ENCODE peak calls at places on chromosomes 11 and 22, in eight cellular contexts. B, L, U, Y, A, P, V and Z are unnamed samples.

GRCh38 chr11:91147885-91148284 is 925.0 kb upstream of the CHORDC1 start:
- DNase-seq in L (no peak), A (no peak), V (no peak), Y (no peak), P (no peak), U (no peak), B (no peak), Z (no peak)

GRCh38 chr11:28384418-28384817 is 276.2 kb downstream of the METTL15 start:
- DNase-seq in Y (no peak), A (peak), P (no peak), B (peak), V (no peak), U (no peak), L (peak), Z (no peak)

GRCh38 chr11:109739374-109739773 is 317.4 kb downstream of the C11orf87 start:
- DNase-seq in V (no peak), Y (no peak), B (no peak), A (peak), U (no peak), P (no peak), L (peak), Z (no peak)

GRCh38 chr11:22337571-22338464 is at the start of gene SLC17A6:
- DNase-seq in B (peak), U (peak), A (peak), P (peak), V (no peak), Y (no peak), L (peak), Z (no peak)

GRCh38 chr22:30733081-30733680 is 38.5 kb downstream of the OSBP2 start:
- DNase-seq in Y (no peak), U (no peak), P (no peak), A (peak), V (no peak), L (peak), B (peak), Z (no peak)

GRCh38 chr22:28917747-28918543 is 34.6 kb downstream of the ZNRF3 start:
- DNase-seq in V (no peak), L (peak), Y (peak), P (peak), U (peak), B (no peak), A (peak), Z (peak)

GRCh38 chr11:95544095-95544795 is 245.3 kb downstream of the FAM76B start:
- DNase-seq in P (no peak), B (peak), Y (no peak), V (no peak), U (no peak), A (no peak), L (peak), Z (no peak)

GRCh38 chr22:36577019-36577418 is 48.1 kb upstream of the EIF3D start:
- DNase-seq in P (no peak), Y (no peak), V (no peak), U (peak), L (peak), A (peak), B (peak), Z (no peak)

GRCh38 chr11:118933486-118933885 is 7.8 kb upstream of the BCL9L start:
- DNase-seq in U (no peak), Y (peak), A (peak), P (peak), V (no peak), B (no peak), L (peak), Z (no peak)

GRCh38 chr11:27705873-27706820 is 5.9 kb upstream of the BDNF start:
- DNase-seq in B (no peak), A (peak), P (peak), L (peak), V (no peak), Y (no peak), U (peak), Z (no peak)

GRCh38 chr11:117837070-117837776 is 12.7 kb upstream of the FXYD2 start:
- DNase-seq in V (no peak), Y (peak), L (no peak), U (no peak), P (no peak), A (no peak), B (no peak), Z (peak)

GRCh38 chr11:103370076-103370475 is 260.9 kb downstream of the DYNC2H1 start:
- DNase-seq in P (no peak), U (no peak), V (no peak), A (no peak), B (no peak), Y (no peak), L (no peak), Z (no peak)

GRCh38 chr11:2442554-2442953 is 1.8 kb downstream of the TRPM5 start:
- DNase-seq in V (no peak), A (no peak), P (no peak), Y (no peak), B (no peak), L (no peak), U (no peak), Z (peak)

GRCh38 chr11:122209619-122210377 is 93.8 kb upstream of the BLID start:
- DNase-seq in A (peak), V (no peak), L (peak), Y (no peak), U (no peak), B (peak), P (peak), Z (peak)

GRCh38 chr11:125626381-125626950 is 1.5 kb downstream of the CHEK1 start:
- DNase-seq in Y (no peak), B (no peak), V (no peak), U (peak), A (no peak), P (peak), L (no peak), Z (no peak)

GRCh38 chr11:124108158-124108557 is 7.1 kb upstream of the VWA5A start:
- DNase-seq in P (peak), B (no peak), U (peak), L (peak), Y (no peak), V (no peak), A (peak), Z (no peak)

GRCh38 chr11:1399386-1400167 is 9.8 kb downstream of the BRSK2 start:
- DNase-seq in A (no peak), U (no peak), V (no peak), Y (no peak), P (no peak), L (no peak), B (no peak), Z (no peak)

GRCh38 chr11:70675697-70676374 is 277.5 kb downstream of the CTTN start:
- DNase-seq in B (no peak), A (no peak), P (no peak), L (no peak), Y (no peak), V (no peak), U (no peak), Z (peak)

GRCh38 chr22:23744485-23744884 is 6.4 kb downstream of the ZNF70 start:
- DNase-seq in A (no peak), L (no peak), P (no peak), Y (no peak), B (no peak), U (no peak), V (no peak), Z (no peak)

DNA sequence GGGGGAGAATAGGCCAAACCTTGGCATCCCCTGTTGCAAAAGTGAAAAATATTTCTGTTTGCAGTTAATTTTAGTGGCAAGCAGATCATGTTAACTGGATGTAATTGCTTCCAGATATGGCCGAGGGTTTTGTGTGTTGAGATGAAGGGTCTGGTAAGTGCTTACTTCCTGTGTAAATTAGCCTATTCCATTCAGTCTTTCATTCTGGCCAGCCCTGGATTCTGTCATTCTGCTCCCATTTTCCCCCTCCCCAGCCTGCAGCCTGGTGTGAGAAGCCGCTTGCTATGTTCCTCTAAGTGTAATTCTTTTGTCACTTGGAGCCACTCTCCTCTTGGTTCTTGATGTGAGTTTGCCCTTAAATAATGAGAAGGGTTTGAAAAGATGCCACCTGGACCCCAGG is 17.5 kb downstream of the ZBTB16 start:
- DNase-seq in P (no peak), L (no peak), A (no peak), Y (no peak), B (no peak), V (no peak), U (no peak), Z (no peak)
- H3K4me3 ChIP-seq in P (no peak), L (no peak), A (no peak), Y (peak), B (no peak), V (peak), U (no peak), Z (no peak)

DNA sequence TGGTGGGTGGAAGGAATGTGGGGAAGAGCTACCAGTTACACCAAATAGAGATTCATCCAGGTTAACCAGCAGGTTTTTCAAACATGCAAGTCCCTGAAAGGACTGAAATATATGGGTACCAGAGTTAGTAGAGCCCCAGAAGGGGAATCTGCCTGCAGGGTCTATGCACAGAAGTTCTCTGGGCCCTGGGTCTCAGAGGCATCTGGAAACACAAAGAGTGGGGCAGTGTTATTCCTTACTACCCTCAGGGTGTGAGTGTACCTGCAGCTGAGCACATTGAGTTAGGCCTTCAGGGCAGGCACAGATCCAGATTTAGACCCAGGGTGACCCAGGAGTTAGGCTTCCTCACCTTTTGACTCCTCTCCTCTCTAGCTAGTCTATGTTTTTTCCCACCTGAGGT is 43.9 kb upstream of the SWAP70 start:
- DNase-seq in V (no peak), P (no peak), L (no peak), B (no peak), U (no peak), Y (no peak), A (no peak), Z (no peak)
- TF ChIP-seq CTCF in V (no peak), P (no peak), L (no peak), B (no peak), U (no peak), Y (no peak), A (no peak), Z (no peak)

DNA sequence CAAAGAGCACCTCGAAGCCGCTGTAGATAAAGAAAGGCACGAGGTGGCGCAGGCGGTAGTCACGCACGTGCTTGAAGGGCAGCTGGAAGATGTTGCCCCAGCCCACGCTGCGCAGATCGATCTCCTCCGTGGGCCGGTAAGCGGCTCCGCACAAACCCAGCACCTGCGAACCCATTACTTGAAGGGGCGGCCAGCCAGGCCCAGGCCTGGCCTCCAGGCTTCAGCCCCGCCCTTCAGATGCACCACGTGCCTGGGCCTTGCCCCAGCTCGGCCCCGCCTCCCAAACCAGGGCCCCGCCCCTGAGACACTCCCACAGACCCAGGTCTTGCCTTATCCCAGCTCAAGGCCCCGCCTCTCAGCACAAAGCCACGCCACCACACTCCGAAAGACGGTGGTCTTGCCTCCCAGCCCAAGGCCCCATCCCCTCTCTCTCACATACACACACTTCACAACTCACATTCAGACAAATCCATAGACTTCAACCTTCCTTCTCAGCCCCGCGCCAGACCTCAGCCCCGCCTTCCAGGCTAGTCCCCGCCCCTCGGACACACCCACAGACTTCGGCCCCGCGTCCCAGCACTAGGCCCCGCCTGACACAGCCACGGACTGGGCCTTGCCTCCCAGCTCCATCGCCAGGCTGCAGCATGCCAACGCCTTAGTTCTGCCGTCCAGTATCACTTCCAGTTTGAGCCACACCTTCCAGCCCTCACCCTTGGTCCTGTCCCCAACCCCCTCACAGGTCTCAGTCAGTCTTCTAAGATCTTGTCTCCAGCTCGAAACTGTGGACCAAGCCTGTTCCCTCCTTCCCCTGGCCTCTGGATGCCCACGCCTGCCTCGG is 7.1 kb downstream of the UNC93B1 start:
- DNase-seq in Y (peak), P (peak), A (peak), V (peak), U (no peak), L (no peak), B (peak), Z (peak)
- H3K4me3 ChIP-seq in Y (no peak), P (no peak), A (peak), V (no peak), U (no peak), L (no peak), B (no peak), Z (peak)

DNA sequence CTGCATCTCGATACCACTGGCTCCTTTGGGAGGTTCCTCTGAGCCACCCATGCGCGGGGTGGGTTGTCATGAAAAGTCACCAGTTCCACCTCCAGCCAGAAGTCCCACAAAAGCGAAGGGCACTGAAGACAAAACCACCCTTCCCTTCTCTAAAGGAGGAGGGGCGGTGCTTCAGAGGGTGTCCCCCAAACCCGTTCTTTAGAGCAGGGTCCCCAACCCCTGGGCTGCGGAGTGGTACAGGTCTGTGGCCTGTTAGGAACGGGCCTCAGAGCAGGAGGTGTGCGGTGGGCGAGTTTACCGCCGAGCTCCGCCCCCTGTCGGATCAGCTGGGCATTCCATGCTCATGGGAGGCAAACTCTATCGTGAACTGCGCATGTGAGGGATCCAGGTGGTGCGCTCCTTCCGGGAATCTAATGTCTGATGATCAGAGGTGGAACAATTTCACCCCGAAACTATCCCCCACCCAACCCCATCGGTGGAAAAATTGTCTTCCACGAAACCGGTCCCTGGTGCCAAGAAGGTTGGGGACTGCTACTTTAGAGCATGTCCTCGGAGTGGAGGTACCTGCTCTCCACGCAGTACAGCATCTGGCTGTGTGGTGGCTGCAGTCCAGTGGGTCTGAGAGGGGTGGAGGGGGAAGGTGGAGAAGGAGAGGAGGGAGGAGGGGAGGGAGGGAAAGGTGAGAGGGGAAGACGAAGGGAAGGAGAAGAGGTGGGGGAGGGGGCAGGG is 72.9 kb upstream of the SEPTIN5 start:
- DNase-seq in V (no peak), Y (no peak), U (no peak), A (peak), L (no peak), P (peak), B (no peak), Z (no peak)
- TF ChIP-seq CTCF in V (peak), Y (no peak), U (no peak), A (peak), L (peak), P (peak), B (peak), Z (peak)

DNA sequence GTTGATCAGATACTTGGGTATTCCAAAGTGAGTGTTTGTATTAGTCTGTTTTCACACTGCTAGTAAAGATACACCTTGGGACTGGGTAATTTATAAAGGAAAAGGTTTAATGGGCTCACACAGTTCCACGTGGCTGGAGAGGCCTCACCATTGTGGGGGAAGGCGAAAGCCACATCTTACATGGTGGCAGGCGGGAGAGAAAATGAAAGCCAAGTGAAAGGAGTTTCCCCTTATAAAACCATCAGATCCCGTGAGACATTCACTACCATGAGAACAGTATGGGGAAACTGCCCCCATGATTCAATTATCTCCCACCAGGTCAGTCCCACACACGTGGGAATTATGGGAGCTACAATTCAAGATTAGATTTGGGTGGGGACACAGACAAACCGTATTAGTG is 7.0 kb downstream of the TIMM10B start:
- DNase-seq in V (no peak), P (no peak), U (no peak), L (no peak), B (no peak), Y (no peak), A (no peak), Z (no peak)
- H3K4me3 ChIP-seq in V (no peak), P (no peak), U (no peak), L (no peak), B (no peak), Y (no peak), A (no peak), Z (no peak)

DNA sequence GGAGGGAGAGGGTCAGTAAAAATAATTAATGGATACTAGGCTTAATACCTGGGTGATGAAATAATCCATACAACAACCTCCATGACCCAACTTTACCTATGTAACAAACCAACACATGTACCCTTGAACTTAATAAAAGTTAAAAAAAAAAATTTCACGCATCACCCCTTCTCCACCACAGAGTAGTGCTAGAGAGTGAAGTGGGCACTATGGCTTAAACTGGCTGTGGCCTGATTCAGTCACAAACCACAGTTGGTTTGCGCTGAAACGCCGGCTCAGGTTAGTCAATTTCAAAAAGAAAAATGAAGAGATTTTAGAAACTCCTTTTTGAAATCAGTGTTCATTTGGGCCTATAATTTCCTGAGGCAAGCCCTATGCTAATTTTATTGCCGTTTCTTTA is 144.3 kb downstream of the TRPC6 start:
- DNase-seq in B (no peak), L (no peak), U (no peak), V (no peak), Y (no peak), A (no peak), P (no peak), Z (no peak)
- TF ChIP-seq CTCF in B (peak), L (no peak), U (no peak), V (no peak), Y (no peak), A (no peak), P (no peak), Z (no peak)

GRCh38 chr22:42281706-42282251 is 11.3 kb upstream of the TCF20 start:
- DNase-seq in U (no peak), B (no peak), L (no peak), Y (no peak), P (no peak), A (no peak), V (no peak), Z (no peak)

GRCh38 chr22:42282943-42283287 is 12.5 kb upstream of the TCF20 start:
- DNase-seq in P (no peak), V (no peak), U (no peak), A (peak), Y (no peak), B (no peak), L (no peak), Z (no peak)

GRCh38 chr22:42283288-42284229 is 13.1 kb upstream of the TCF20 start:
- DNase-seq in Y (no peak), B (no peak), V (peak), A (peak), P (no peak), U (no peak), L (no peak), Z (no peak)

GRCh38 chr22:42281284-42281683 is 10.8 kb upstream of the TCF20 start:
- DNase-seq in V (no peak), P (no peak), U (no peak), A (no peak), B (no peak), L (no peak), Y (no peak), Z (no peak)

GRCh38 chr22:42282252-42282942 is 11.9 kb upstream of the TCF20 start:
- DNase-seq in L (no peak), U (peak), B (no peak), P (no peak), A (no peak), V (peak), Y (no peak), Z (no peak)
- H3K4me3 ChIP-seq in L (no peak), U (peak), B (no peak), P (no peak), A (no peak), V (no peak), Y (no peak), Z (no peak)

GRCh38 chr22:22109693-22110466 is 127.3 kb upstream of the TOP3B start:
- DNase-seq in Y (no peak), B (no peak), V (no peak), L (no peak), A (no peak), P (no peak), U (no peak), Z (no peak)
- TF ChIP-seq CTCF in Y (no peak), B (peak), V (no peak), L (peak), A (peak), P (no peak), U (peak), Z (no peak)

DNA sequence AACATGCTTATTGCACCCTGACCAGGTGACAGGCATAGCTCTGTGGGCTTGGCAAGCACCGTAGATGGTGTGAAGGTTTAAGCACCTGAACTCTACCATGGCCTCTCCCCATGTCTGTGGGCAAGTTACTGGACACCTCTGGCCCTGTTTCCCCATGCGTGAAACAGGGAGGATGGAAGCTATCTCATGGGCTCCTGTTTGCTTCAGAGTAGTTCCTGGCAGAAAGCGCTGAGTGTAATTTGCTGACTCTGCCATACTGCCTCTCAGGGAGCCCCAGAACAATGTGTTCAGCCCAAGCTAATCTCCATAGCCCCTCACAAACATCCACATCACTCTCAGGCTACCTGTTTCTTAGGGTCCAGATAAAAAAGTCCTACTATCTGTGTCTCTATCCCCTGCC is 2.4 kb downstream of the CBX6 start:
- DNase-seq in P (no peak), Y (no peak), A (no peak), V (peak), L (no peak), B (no peak), U (no peak), Z (no peak)
- H3K4me3 ChIP-seq in P (no peak), Y (no peak), A (no peak), V (no peak), L (no peak), B (no peak), U (no peak), Z (no peak)